ENCODE peak calls at places on chromosomes 16 and 17, in four cellular contexts. One of them, this sample, is unnamed.

GRCh38 chr17:81607431-81607830 is 29.5 kb downstream of the NPLOC4 start:
- DNase-seq in endothelial cell: no peak
- DNase-seq in CD8-positive, alpha-beta T cell: no peak
- DNase-seq in cardiac fibroblast: peak
- DNase-seq in this sample: no peak

GRCh38 chr16:50683689-50684374 is 2.7 kb upstream of the SNX20 start:
- DNase-seq in endothelial cell: no peak
- DNase-seq in CD8-positive, alpha-beta T cell: peak
- DNase-seq in cardiac fibroblast: no peak
- DNase-seq in this sample: no peak

GRCh38 chr16:15777533-15778203 is 79.2 kb downstream of the MYH11 start:
- DNase-seq in endothelial cell: peak
- DNase-seq in CD8-positive, alpha-beta T cell: no peak
- DNase-seq in cardiac fibroblast: peak
- DNase-seq in this sample: no peak

GRCh38 chr16:11497329-11497805 is 89.4 kb downstream of the LITAF start:
- DNase-seq in endothelial cell: no peak
- DNase-seq in CD8-positive, alpha-beta T cell: no peak
- DNase-seq in cardiac fibroblast: peak
- DNase-seq in this sample: peak

GRCh38 chr17:76384987-76385891 is 830 bp downstream of the SPHK1 start:
- DNase-seq in endothelial cell: peak
- DNase-seq in CD8-positive, alpha-beta T cell: peak
- DNase-seq in cardiac fibroblast: peak
- DNase-seq in this sample: peak

GRCh38 chr17:45019177-45019711 is 32.2 kb downstream of the DCAKD start:
- DNase-seq in endothelial cell: no peak
- DNase-seq in CD8-positive, alpha-beta T cell: peak
- DNase-seq in cardiac fibroblast: no peak
- DNase-seq in this sample: no peak

GRCh38 chr16:77064037-77064436 is 127.0 kb upstream of the MON1B start:
- DNase-seq in endothelial cell: no peak
- DNase-seq in CD8-positive, alpha-beta T cell: no peak
- DNase-seq in cardiac fibroblast: no peak
- DNase-seq in this sample: no peak

GRCh38 chr17:9123594-9124553 is 102.6 kb downstream of the NTN1 start:
- DNase-seq in endothelial cell: no peak
- DNase-seq in CD8-positive, alpha-beta T cell: no peak
- DNase-seq in cardiac fibroblast: no peak
- DNase-seq in this sample: no peak

DNA sequence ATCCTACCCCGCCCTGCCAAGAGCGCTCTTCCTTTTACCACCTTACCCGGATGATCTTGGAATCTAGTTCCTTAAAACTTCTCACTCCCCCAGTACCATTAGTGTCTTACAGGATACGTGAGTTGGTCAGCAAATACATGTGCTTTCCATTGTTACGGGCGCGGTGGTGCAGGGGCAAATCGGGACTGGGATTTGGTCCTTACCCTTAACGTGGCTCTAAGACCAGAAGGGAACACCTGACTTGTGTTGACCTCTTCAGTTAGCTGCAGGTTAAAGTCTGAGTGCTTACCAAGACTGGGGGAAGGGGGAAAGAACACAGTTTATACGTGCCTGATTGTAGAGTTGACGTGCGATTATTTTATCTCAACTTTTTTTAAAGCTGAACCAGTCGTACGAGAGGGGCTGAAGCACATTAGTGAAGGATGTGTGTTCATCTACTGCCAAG is 536 bp downstream of the TXNDC17 start:
- DNase-seq in endothelial cell: no peak
- DNase-seq in CD8-positive, alpha-beta T cell: no peak
- DNase-seq in cardiac fibroblast: no peak
- DNase-seq in this sample: no peak
- TF ChIP-seq CTCF in endothelial cell: no peak
- TF ChIP-seq CTCF in CD8-positive, alpha-beta T cell: no peak
- TF ChIP-seq CTCF in cardiac fibroblast: no peak
- TF ChIP-seq CTCF in this sample: no peak

DNA sequence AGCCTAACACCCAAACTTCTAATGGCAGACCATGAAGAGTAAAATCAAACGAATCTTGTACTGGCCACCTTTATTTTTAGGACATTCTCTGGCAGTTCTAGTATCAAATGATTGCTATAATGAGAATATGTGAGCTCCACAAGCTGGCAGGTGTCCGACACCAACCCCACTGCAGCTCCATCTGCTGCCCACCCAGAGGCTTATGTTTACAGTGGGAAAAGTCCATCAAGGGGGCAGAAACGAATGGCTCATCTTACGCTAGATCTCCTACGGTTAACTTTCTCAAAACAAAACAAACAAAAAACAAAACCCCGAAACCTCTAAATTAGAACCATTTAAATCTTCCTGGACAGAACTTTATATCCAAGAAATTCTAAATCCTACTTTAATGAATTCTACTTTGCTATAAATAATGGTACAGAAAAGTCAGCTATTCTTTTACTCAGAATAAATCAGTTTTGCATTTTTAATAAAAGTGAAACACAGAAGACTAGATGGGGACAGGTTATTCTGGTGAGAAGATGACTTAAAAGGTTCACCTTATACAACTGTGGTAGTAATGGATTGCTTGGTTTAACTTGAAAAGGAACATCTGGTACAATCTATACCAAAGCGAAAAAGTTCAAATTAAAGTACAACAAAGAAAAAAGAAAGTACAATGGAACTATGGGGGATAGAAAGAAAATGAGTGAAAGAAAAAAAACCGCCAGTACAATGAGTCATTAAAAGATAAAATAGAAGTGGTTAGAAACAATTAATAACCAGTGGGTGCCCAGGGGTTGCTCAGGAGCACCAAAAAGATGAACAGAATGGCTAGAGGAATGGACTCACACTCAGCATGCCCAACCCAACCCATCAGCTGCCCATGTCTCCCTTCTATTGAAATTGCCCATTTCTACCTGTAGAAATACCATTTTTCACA is 40.2 kb downstream of the GRB2 start:
- DNase-seq in endothelial cell: no peak
- DNase-seq in CD8-positive, alpha-beta T cell: no peak
- DNase-seq in cardiac fibroblast: no peak
- DNase-seq in this sample: no peak
- TF ChIP-seq CTCF in endothelial cell: no peak
- TF ChIP-seq CTCF in CD8-positive, alpha-beta T cell: no peak
- TF ChIP-seq CTCF in cardiac fibroblast: no peak
- TF ChIP-seq CTCF in this sample: no peak

GRCh38 chr16:90057738-90058173 is 19.4 kb downstream of the PRDM7 start:
- DNase-seq in endothelial cell: no peak
- DNase-seq in CD8-positive, alpha-beta T cell: no peak
- DNase-seq in cardiac fibroblast: peak
- DNase-seq in this sample: no peak

GRCh38 chr16:90061437-90061836 is 15.7 kb downstream of the PRDM7 start:
- DNase-seq in endothelial cell: no peak
- DNase-seq in CD8-positive, alpha-beta T cell: no peak
- DNase-seq in cardiac fibroblast: peak
- DNase-seq in this sample: no peak
- TF ChIP-seq CTCF in endothelial cell: no peak
- TF ChIP-seq CTCF in CD8-positive, alpha-beta T cell: no peak
- TF ChIP-seq CTCF in cardiac fibroblast: no peak
- TF ChIP-seq CTCF in this sample: no peak

GRCh38 chr17:74646231-74646630 is 22.7 kb upstream of the CD300E start:
- DNase-seq in endothelial cell: no peak
- DNase-seq in CD8-positive, alpha-beta T cell: no peak
- DNase-seq in cardiac fibroblast: peak
- DNase-seq in this sample: no peak
- TF ChIP-seq CTCF in endothelial cell: no peak
- TF ChIP-seq CTCF in CD8-positive, alpha-beta T cell: no peak
- TF ChIP-seq CTCF in cardiac fibroblast: no peak
- TF ChIP-seq CTCF in this sample: no peak

GRCh38 chr17:77941004-77941403 is 17.5 kb upstream of the TNRC6C start:
- DNase-seq in endothelial cell: no peak
- DNase-seq in CD8-positive, alpha-beta T cell: no peak
- DNase-seq in cardiac fibroblast: no peak
- DNase-seq in this sample: no peak
- TF ChIP-seq CTCF in endothelial cell: no peak
- TF ChIP-seq CTCF in CD8-positive, alpha-beta T cell: no peak
- TF ChIP-seq CTCF in cardiac fibroblast: no peak
- TF ChIP-seq CTCF in this sample: no peak

GRCh38 chr16:88593064-88593463 is 22.9 kb downstream of the ZC3H18 start:
- DNase-seq in endothelial cell: no peak
- DNase-seq in CD8-positive, alpha-beta T cell: no peak
- DNase-seq in cardiac fibroblast: no peak
- DNase-seq in this sample: no peak

GRCh38 chr16:88588148-88588547 is 17.9 kb downstream of the ZC3H18 start:
- DNase-seq in endothelial cell: no peak
- DNase-seq in CD8-positive, alpha-beta T cell: no peak
- DNase-seq in cardiac fibroblast: no peak
- DNase-seq in this sample: no peak

GRCh38 chr16:88588754-88589153 is 18.6 kb downstream of the ZC3H18 start:
- DNase-seq in endothelial cell: no peak
- DNase-seq in CD8-positive, alpha-beta T cell: no peak
- DNase-seq in cardiac fibroblast: no peak
- DNase-seq in this sample: no peak

GRCh38 chr16:88591577-88592021 is 21.4 kb downstream of the ZC3H18 start:
- DNase-seq in endothelial cell: no peak
- DNase-seq in CD8-positive, alpha-beta T cell: no peak
- DNase-seq in cardiac fibroblast: no peak
- DNase-seq in this sample: no peak

DNA sequence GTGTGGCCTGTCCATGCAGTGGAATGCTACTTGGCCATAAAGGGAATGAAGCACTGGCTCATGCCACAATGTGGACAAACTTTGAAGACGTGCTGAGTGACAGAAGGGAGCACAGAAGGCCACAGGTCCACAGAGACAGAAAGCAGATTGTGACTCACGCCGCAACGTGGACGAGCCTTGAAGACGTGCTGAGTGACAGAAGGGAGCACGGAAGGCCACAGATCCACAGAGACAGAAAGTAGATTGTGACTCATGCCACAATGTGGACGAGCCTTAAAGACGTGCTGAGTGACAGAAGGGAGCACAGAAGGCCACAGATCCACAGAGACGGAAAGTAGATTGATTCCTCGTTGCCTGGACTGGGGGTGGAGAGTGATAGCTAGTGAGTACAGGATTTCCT is 19.2 kb downstream of the ZC3H18 start:
- DNase-seq in endothelial cell: no peak
- DNase-seq in CD8-positive, alpha-beta T cell: no peak
- DNase-seq in cardiac fibroblast: no peak
- DNase-seq in this sample: no peak
- TF ChIP-seq CTCF in endothelial cell: no peak
- TF ChIP-seq CTCF in CD8-positive, alpha-beta T cell: no peak
- TF ChIP-seq CTCF in cardiac fibroblast: no peak
- TF ChIP-seq CTCF in this sample: no peak

This sample was measured in omental fat pad.